ENCODE peak calls at places on chromosomes 1 and 21, in five cellular contexts. G is adrenal gland, C is transverse colon, J is A549, A is PC-9. D is an unnamed sample. For H3K9me3, the result is how much of the 10 kb centered on the place peaks cover.

GRCh38 chr1:73701816-73702215 is 496.2 kb downstream of the LRRIQ3 start:
- DNase-seq in G (no peak), C (no peak), J (no peak), A (no peak), D (no peak)

GRCh38 chr1:114428083-114428754 is 82.8 kb downstream of the TRIM33 start:
- DNase-seq in G (no peak), C (no peak), J (peak), A (no peak), D (no peak)

GRCh38 chr1:2104621-2105427 is 54.6 kb downstream of the PRKCZ start:
- DNase-seq in G (no peak), C (no peak), J (no peak), A (no peak), D (no peak)

GRCh38 chr1:17874231-17874630 is 119.1 kb downstream of the ACTL8 start:
- DNase-seq in G (no peak), C (no peak), J (peak), A (peak), D (peak)

GRCh38 chr1:228012555-228012954 is 5.8 kb downstream of the WNT3A start:
- DNase-seq in G (no peak), C (no peak), J (no peak), A (no peak), D (no peak)

GRCh38 chr1:216883518-216883917 is 160.3 kb upstream of the ESRRG start:
- DNase-seq in G (no peak), C (no peak), J (no peak), A (no peak), D (no peak)

GRCh38 chr1:54581621-54582035 is 33.6 kb downstream of the ACOT11 start:
- DNase-seq in G (peak), C (peak), J (peak), A (peak), D (peak)

GRCh38 chr21:25385912-25386474 is 221.3 kb downstream of the MRPL39 start:
- DNase-seq in G (peak), C (no peak), J (peak), A (peak), D (peak)

GRCh38 chr1:6686294-6686693 is 15.3 kb downstream of the DNAJC11 start:
- DNase-seq in G (peak), C (no peak), J (no peak), A (no peak), D (no peak)

GRCh38 chr1:100441651-100442050 is 89.3 kb downstream of the CDC14A start:
- DNase-seq in G (no peak), C (no peak), J (no peak), A (no peak), D (no peak)

GRCh38 chr1:26275580-26276431 is 4.1 kb upstream of the SH3BGRL3 start:
- DNase-seq in G (peak), C (peak), J (peak), A (peak), D (peak)

GRCh38 chr1:205733438-205734175 is 16.4 kb downstream of the NUCKS1 start:
- DNase-seq in G (no peak), C (no peak), J (no peak), A (no peak), D (no peak)

GRCh38 chr21:38775733-38776132 is 30.0 kb upstream of the ETS2 start:
- DNase-seq in G (no peak), C (no peak), J (no peak), A (no peak), D (no peak)

GRCh38 chr1:151775894-151776664 is 12.8 kb upstream of the MRPL9 start:
- DNase-seq in G (no peak), C (no peak), J (no peak), A (no peak), D (no peak)

GRCh38 chr1:160371346-160371631 is 4.4 kb downstream of the NHLH1 start:
- DNase-seq in G (no peak), C (no peak), J (no peak), A (peak), D (no peak)

GRCh38 chr1:75708910-75709309 is 15.6 kb upstream of the ACADM start:
- DNase-seq in G (no peak), C (no peak), J (no peak), A (peak), D (no peak)

GRCh38 chr1:212355230-212355969 is 59.3 kb downstream of the PACC1 start:
- DNase-seq in G (no peak), C (no peak), J (no peak), A (no peak), D (no peak)

GRCh38 chr1:243819438-243819839 is 30.6 kb downstream of the AKT3 start:
- DNase-seq in G (no peak), C (no peak), J (no peak), A (no peak), D (no peak)
- H3K9me3 ChIP-seq in G (under half), C (under half), J (under half), A (under half), D (under half)

GRCh38 chr1:61839702-61840101 is 97.4 kb downstream of the PATJ start:
- DNase-seq in G (no peak), C (no peak), J (no peak), A (peak), D (no peak)

GRCh38 chr1:61844006-61844405 is 101.7 kb downstream of the PATJ start:
- DNase-seq in G (no peak), C (no peak), J (no peak), A (no peak), D (no peak)

GRCh38 chr1:61842863-61843514 is 100.7 kb downstream of the PATJ start:
- DNase-seq in G (no peak), C (no peak), J (peak), A (no peak), D (no peak)
- TF ChIP-seq CTCF in G (no peak), C (no peak), J (no peak), A (no peak), D (peak)

GRCh38 chr1:90671736-90672135 is 45.4 kb downstream of the BARHL2 start:
- DNase-seq in G (no peak), C (no peak), J (no peak), A (no peak), D (no peak)

GRCh38 chr1:90671251-90671650 is 45.9 kb downstream of the BARHL2 start:
- DNase-seq in G (no peak), C (no peak), J (no peak), A (no peak), D (no peak)

GRCh38 chr1:90675161-90675847 is 41.8 kb downstream of the BARHL2 start:
- DNase-seq in G (no peak), C (no peak), J (no peak), A (no peak), D (no peak)
- H3K9me3 ChIP-seq in G (under half), C (under half), J (under half), A (under half), D (under half)

GRCh38 chr1:77076759-77077158 is 142.5 kb downstream of the PIGK start:
- DNase-seq in G (no peak), C (no peak), J (no peak), A (no peak), D (no peak)
- TF ChIP-seq CTCF in G (no peak), C (no peak), J (no peak), A (no peak), D (no peak)

DNA sequence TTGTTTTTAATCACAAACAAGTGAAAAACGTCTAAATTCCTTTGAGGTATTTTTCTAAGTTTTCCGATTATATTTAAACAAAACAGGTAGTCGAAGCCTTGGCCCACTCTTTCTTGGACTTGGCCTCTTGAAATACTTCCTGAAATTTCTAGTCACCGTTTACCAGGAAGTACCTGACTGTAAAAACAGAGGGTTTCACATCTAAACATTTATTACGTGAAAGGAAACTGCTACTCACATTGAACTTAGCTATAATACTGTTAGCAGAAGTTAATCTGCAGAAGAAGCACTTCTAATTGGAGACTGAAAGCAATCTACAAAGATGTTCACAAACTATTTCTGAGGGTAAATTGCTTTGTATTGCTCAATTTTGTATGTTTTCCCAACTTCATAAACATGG is 526.0 kb upstream of the ADGRL4 start:
- DNase-seq in G (no peak), C (no peak), J (no peak), A (no peak), D (no peak)
- H3K9me3 ChIP-seq in G (under half), C (under half), J (under half), A (under half), D (under half)

DNA sequence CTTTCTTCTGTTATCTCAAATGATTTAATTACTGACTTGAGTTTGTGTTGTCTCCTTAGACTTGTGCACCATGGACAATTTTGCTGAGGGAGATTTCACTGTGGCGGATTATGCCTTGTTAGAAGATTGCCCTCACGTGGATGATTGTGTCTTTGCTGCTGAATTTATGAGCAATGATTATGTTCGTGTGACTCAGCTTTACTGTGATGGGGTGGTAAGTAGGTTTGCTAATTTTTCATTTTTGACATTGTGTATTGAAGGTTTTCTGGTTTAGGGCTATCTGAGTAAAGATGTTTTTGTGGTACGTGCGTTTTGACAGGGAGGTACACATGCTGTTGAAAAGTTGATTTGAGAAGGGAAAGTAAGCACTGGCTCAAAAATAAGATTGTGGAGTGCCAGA is 14.1 kb downstream of the TTC3 start:
- DNase-seq in G (peak), C (no peak), J (peak), A (no peak), D (no peak)
- TF ChIP-seq CTCF in G (peak), C (peak), J (peak), A (no peak), D (peak)

GRCh38 chr21:9735421-9735961 is 785.9 kb upstream of the TPTE start:
- DNase-seq in G (no peak), C (no peak), J (no peak), A (no peak), D (no peak)
- H3K9me3 ChIP-seq in G (under half), C (under half), J (under half), A (under half), D (half or more)

GRCh38 chr1:230084408-230085177 is 17.6 kb downstream of the GALNT2 start:
- DNase-seq in G (peak), C (peak), J (peak), A (peak), D (peak)
- TF ChIP-seq CTCF in G (no peak), C (no peak), J (no peak), A (no peak), D (no peak)

DNA sequence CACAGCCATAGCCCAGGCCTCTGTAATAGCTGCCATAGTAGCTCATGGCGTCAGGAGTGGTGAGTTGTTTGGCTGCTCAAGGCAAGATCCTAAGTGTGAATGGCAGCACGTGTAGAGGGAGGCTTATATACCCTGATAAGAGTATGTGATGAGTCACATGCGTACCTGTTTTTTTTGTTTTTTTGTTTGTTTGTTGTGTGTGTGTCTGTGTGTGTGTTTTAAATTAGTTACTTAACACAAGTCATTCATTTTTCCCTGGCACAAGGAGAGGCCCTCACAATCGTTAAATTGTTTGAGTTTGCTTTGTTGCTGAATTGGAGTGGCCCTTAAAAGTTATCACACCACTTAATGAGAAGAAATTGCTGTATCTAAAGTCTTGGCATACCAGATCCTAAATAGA is at the start of gene KRTAP19-4:
- DNase-seq in G (no peak), C (no peak), J (no peak), A (no peak), D (no peak)
- H3K9me3 ChIP-seq in G (under half), C (under half), J (under half), A (under half), D (under half)

GRCh38 chr1:200890027-200890426 is 4.7 kb upstream of the INAVA start:
- DNase-seq in G (no peak), C (no peak), J (no peak), A (no peak), D (no peak)

GRCh38 chr1:200887036-200887435 is 7.7 kb upstream of the INAVA start:
- DNase-seq in G (no peak), C (no peak), J (no peak), A (no peak), D (no peak)

GRCh38 chr1:200887772-200888348 is 6.8 kb upstream of the INAVA start:
- DNase-seq in G (no peak), C (no peak), J (no peak), A (no peak), D (no peak)

GRCh38 chr1:200889571-200889970 is 5.1 kb upstream of the INAVA start:
- DNase-seq in G (no peak), C (no peak), J (no peak), A (no peak), D (no peak)

DNA sequence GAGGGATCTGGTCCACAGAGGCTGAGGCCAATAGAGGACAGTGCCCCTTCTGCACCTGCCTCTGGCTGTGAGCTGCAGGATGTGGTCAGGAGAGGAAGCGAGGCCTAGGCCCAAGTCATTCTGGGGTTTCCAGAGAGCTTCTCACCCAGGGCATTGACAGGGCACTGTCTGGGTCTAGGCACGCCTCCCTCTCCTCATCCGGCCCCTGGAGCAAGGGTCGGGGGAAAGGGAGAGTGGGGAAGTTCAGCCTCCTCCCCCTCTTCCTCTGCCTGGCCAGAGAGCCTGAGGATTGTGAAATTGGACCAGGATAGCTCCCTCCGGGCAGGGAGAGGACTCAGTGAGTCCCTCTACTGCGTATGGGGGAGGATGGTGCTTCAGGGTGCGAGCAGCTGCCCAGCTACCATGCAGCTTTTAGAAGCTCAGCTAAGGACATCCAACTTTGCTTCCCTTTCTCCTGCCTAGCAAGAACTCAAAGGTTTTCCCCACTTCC is 6.3 kb upstream of the INAVA start:
- DNase-seq in G (no peak), C (peak), J (no peak), A (peak), D (no peak)
- TF ChIP-seq CTCF in G (no peak), C (no peak), J (no peak), A (no peak), D (no peak)